ENCODE peak calls at places on chromosome 18, in seven cellular contexts. B, F, L, Z, G, M and D are unnamed samples.

GRCh38 chr18:23115683-23116096 is 19.6 kb upstream of the CABLES1 start:
- DNase-seq in B (no peak), F (no peak), L (peak; percentile 97), Z (peak; percentile 99), G (no peak), M (no peak), D (peak; percentile 94)

GRCh38 chr18:62897153-62897552 is 181.8 kb downstream of the PHLPP1 start:
- DNase-seq in B (no peak), F (no peak), L (peak; percentile 85), Z (peak; percentile 75), G (no peak), M (no peak), D (peak; percentile 70)

GRCh38 chr18:74412106-74412880 is 44.8 kb downstream of the DIPK1C start:
- DNase-seq in B (no peak), F (no peak), L (no peak), Z (no peak), G (no peak), M (no peak), D (no peak)

GRCh38 chr18:45548614-45549013 is 66.7 kb upstream of the SLC14A2 start:
- DNase-seq in B (no peak), F (no peak), L (no peak), Z (no peak), G (no peak), M (no peak), D (no peak)

GRCh38 chr18:10843533-10843932 is 305.8 kb downstream of the PIEZO2 start:
- DNase-seq in B (no peak), F (no peak), L (no peak), Z (no peak), G (no peak), M (no peak), D (no peak)

GRCh38 chr18:71995895-71996443 is 548.2 kb downstream of the CBLN2 start:
- DNase-seq in B (no peak), F (no peak), L (peak; percentile 9), Z (no peak), G (no peak), M (no peak), D (peak; percentile 50)

GRCh38 chr18:12621737-12622306 is 36.1 kb downstream of the SPIRE1 start:
- DNase-seq in B (no peak), F (no peak), L (peak; percentile 68), Z (peak; percentile 96), G (peak; percentile 43), M (no peak), D (peak; percentile 83)

GRCh38 chr18:47953471-47953931 is 23.0 kb upstream of the SMAD2 start:
- DNase-seq in B (peak; percentile 81), F (peak; percentile 84), L (peak; percentile 59), Z (peak; percentile 82), G (no peak), M (no peak), D (peak; percentile 67)

GRCh38 chr18:9109523-9109922 is 7.0 kb downstream of the NDUFV2 start:
- DNase-seq in B (no peak), F (no peak), L (no peak), Z (peak; percentile 82), G (no peak), M (no peak), D (no peak)

GRCh38 chr18:6561029-6561861 is 146.5 kb upstream of the L3MBTL4 start:
- DNase-seq in B (peak; percentile 6), F (no peak), L (peak; percentile 7), Z (peak; percentile 24), G (no peak), M (peak; percentile 62), D (no peak)

GRCh38 chr18:79935925-79936324 is 15.5 kb downstream of the SLC66A2 start:
- DNase-seq in B (no peak), F (peak; percentile 23), L (no peak), Z (no peak), G (no peak), M (no peak), D (no peak)

GRCh38 chr18:46502444-46502843 is 154.6 kb downstream of the LOXHD1 start:
- DNase-seq in B (peak; percentile 17), F (no peak), L (no peak), Z (no peak), G (peak; percentile 26), M (no peak), D (peak; percentile 39)

GRCh38 chr18:13440277-13441248 is 222.0 kb downstream of the LDLRAD4 start:
- DNase-seq in B (peak; percentile 74), F (peak; percentile 52), L (no peak), Z (no peak), G (no peak), M (no peak), D (no peak)

GRCh38 chr18:66461344-66461743 is 142.5 kb downstream of the CDH19 start:
- DNase-seq in B (no peak), F (no peak), L (no peak), Z (no peak), G (no peak), M (no peak), D (no peak)

GRCh38 chr18:56307354-56307753 is 331.0 kb downstream of the TXNL1 start:
- DNase-seq in B (no peak), F (no peak), L (no peak), Z (no peak), G (no peak), M (no peak), D (no peak)

GRCh38 chr18:10318686-10318960 is 135.8 kb upstream of the APCDD1 start:
- DNase-seq in B (no peak), F (no peak), L (no peak), Z (peak; percentile 75), G (no peak), M (no peak), D (peak; percentile 15)

GRCh38 chr18:22241806-22242440 is 72.5 kb downstream of the GATA6 start:
- DNase-seq in B (no peak), F (no peak), L (no peak), Z (no peak), G (no peak), M (no peak), D (no peak)

GRCh38 chr18:22194151-22194598 is 24.8 kb downstream of the GATA6 start:
- DNase-seq in B (no peak), F (no peak), L (no peak), Z (no peak), G (peak; percentile 80), M (peak; percentile 52), D (no peak)

GRCh38 chr18:36067118-36067957 is at the start of gene RPRD1A:
- DNase-seq in B (peak; percentile 88), F (peak; percentile 98), L (peak; percentile 86), Z (peak; percentile 98), G (peak; percentile 98), M (peak; percentile 98), D (peak; percentile 96)

GRCh38 chr18:36058674-36059073 is 8.7 kb downstream of the RPRD1A start:
- DNase-seq in B (no peak), F (no peak), L (no peak), Z (no peak), G (no peak), M (no peak), D (no peak)

GRCh38 chr18:36066731-36067117 is 635 bp downstream of the RPRD1A start:
- DNase-seq in B (no peak), F (no peak), L (peak; percentile 20), Z (peak; percentile 33), G (peak; percentile 18), M (no peak), D (no peak)

GRCh38 chr18:36066001-36066400 is 1.4 kb downstream of the RPRD1A start:
- DNase-seq in B (no peak), F (no peak), L (peak; percentile 8), Z (peak; percentile 57), G (no peak), M (no peak), D (no peak)

DNA sequence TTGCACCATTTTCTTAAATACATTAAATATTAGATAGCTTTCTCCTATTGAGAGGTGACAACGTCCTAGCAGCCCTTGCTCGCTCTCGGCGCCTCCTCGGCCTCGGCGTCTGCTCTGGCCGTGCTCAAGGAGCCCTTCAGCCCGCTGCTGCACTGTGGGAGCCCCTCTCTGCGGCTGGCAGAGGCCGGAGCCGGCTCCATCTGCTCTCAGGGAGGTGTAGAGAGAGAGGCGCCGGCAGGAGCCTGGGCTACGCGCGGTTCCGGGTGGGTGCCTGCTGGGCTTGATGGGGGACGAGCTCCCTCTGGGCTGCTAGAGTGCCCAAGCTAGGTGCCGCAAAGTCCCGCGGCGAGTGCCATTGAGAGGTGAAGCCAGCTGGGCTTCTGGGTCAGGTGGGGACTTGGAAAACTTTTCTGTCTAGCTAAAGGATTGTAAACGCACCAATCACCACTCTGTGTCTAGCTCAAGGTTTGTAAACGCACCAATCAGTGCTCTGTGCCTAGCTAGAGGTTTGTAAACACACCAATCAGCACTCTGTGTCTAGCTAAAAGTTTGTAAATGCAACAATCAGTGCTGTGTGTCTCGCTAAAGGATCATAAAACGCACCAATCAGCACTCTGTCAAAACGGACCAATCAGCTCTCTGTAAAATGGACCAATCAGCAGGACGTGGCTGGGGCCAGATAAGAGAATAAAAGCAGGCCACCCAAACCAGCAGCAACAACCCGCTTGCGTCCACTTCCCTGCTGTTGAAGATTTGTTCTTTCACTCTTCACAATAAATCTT is 3.1 kb downstream of the RPRD1A start:
- DNase-seq in B (no peak), F (no peak), L (no peak), Z (no peak), G (no peak), M (no peak), D (no peak)
- H3K4me3 ChIP-seq in B (no peak overlapping the region), F (no peak overlapping the region), L (no peak overlapping the region), Z (no peak overlapping the region), G (no peak overlapping the region), M (no peak overlapping the region), D (no peak overlapping the region)

DNA sequence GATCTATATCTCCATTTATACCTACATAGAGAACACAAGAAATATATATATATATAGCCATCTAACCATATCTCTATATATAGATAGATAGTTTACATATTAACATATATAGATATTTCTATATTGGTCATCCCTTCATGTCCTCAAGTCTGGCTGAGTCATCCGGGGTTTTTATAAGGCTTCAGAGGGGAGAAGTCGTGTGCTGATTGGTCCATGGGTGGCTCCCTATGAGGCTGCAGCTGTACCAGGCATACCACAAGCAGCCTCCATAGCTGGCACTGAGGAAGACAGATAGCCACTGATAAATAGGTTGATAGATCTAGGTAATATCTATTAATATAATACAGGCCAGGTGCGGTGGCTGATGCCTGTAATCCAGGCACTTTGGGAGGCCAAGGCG is 618.3 kb upstream of the SETBP1 start:
- DNase-seq in B (no peak), F (no peak), L (no peak), Z (no peak), G (no peak), M (no peak), D (no peak)
- H3K4me3 ChIP-seq in B (no peak overlapping the region), F (no peak overlapping the region), L (no peak overlapping the region), Z (no peak overlapping the region), G (no peak overlapping the region), M (no peak overlapping the region), D (no peak overlapping the region)

DNA sequence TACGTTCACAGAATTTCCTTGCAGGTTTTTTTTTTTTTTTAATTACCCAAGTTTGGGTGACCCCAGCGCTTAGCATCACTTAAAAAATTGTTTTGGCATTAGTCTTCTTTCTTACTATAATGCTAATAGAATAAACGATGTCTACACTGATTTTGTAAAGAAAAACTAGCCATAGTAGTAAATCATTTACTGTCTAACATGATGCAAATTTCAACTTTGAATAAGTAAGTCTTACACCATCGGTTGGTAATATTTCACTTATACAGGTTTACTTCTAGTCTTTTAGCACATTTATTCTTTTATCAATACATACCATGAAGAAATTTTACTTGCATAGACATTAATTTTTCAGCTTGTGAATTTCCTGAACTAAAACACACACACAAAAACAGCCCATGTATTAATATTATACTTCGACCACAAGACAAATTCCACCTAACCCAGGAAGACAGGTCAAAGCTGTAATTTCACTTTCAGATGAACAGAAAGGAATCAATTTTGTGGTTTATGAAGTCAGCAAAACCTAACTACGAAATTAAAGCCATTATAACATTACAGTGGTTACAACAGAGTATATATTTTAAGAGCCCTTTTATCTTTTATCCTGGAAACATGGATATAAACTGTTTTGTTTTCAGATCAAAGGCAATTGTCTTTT is 1.9 kb downstream of the YES1 start:
- DNase-seq in B (no peak), F (no peak), L (no peak), Z (no peak), G (no peak), M (no peak), D (no peak)
- H3K4me3 ChIP-seq in B (no peak overlapping the region), F (no peak overlapping the region), L (no peak overlapping the region), Z (peak overlapping the region; percentile 94), G (peak overlapping the region; percentile 90), M (peak overlapping the region; percentile 8), D (peak overlapping the region; percentile 64)

GRCh38 chr18:59272971-59273935 is at the start of gene RAX:
- DNase-seq in B (no peak), F (no peak), L (no peak), Z (peak; percentile 35), G (peak; percentile 79), M (no peak), D (no peak)
- H3K4me3 ChIP-seq in B (no peak within 1 kb of the TSS), F (peak within 1 kb of the TSS; percentile 16), L (no peak within 1 kb of the TSS), Z (peak within 1 kb of the TSS; percentile 46), G (no peak within 1 kb of the TSS), M (no peak within 1 kb of the TSS), D (no peak within 1 kb of the TSS)